ENCODE peak calls at places on chromosomes 3 and 15, in six cellular contexts. One of them, this sample, is unnamed.

GRCh38 chr15:74156678-74157411 is 16.7 kb upstream of the ISLR start:
- DNase-seq in prostate gland: no peak
- DNase-seq in cardiac muscle cell: peak; percentile 47
- DNase-seq in OCI-LY7: no peak
- DNase-seq in GM12864: no peak
- DNase-seq in GM23338: no peak
- DNase-seq in this sample: no peak

GRCh38 chr3:135012101-135012500 is 217.0 kb downstream of the EPHB1 start:
- DNase-seq in cardiac muscle cell: no peak
- DNase-seq in GM12864: no peak
- DNase-seq in GM23338: no peak
- DNase-seq in OCI-LY7: no peak
- DNase-seq in prostate gland: peak; percentile 10
- DNase-seq in this sample: no peak

GRCh38 chr3:37967252-37967881 is 23.2 kb upstream of the VILL start:
- DNase-seq in prostate gland: peak; percentile 50
- DNase-seq in GM12864: no peak
- DNase-seq in OCI-LY7: peak; percentile 75
- DNase-seq in GM23338: peak; percentile 93
- DNase-seq in cardiac muscle cell: peak; percentile 83
- DNase-seq in this sample: no peak

GRCh38 chr3:127002195-127003174 is 19.6 kb downstream of the PLXNA1 start:
- DNase-seq in GM23338: peak; percentile 95
- DNase-seq in prostate gland: peak; percentile 42
- DNase-seq in cardiac muscle cell: peak; percentile 96
- DNase-seq in GM12864: peak; percentile 27
- DNase-seq in OCI-LY7: peak; percentile 39
- DNase-seq in this sample: no peak

GRCh38 chr3:152961323-152961722 is 126.4 kb downstream of the P2RY1 start:
- DNase-seq in GM23338: peak; percentile 57
- DNase-seq in prostate gland: peak; percentile 54
- DNase-seq in GM12864: peak; percentile 12
- DNase-seq in cardiac muscle cell: peak; percentile 52
- DNase-seq in OCI-LY7: peak; percentile 1
- DNase-seq in this sample: peak; percentile 58

GRCh38 chr15:84734794-84735479 is 13.5 kb upstream of the ZNF592 start:
- DNase-seq in GM23338: peak; percentile 98
- DNase-seq in cardiac muscle cell: peak; percentile 48
- DNase-seq in prostate gland: peak; percentile 38
- DNase-seq in OCI-LY7: peak; percentile 95
- DNase-seq in GM12864: peak; percentile 87
- DNase-seq in this sample: no peak

GRCh38 chr3:24278526-24278925 is 216.1 kb downstream of the THRB start:
- DNase-seq in GM12864: no peak
- DNase-seq in OCI-LY7: no peak
- DNase-seq in GM23338: no peak
- DNase-seq in prostate gland: no peak
- DNase-seq in cardiac muscle cell: no peak
- DNase-seq in this sample: no peak

GRCh38 chr3:136753112-136753939 is 1.1 kb upstream of the STAG1 start:
- DNase-seq in cardiac muscle cell: no peak
- DNase-seq in GM12864: no peak
- DNase-seq in OCI-LY7: peak; percentile 40
- DNase-seq in prostate gland: no peak
- DNase-seq in GM23338: no peak
- DNase-seq in this sample: no peak

GRCh38 chr3:139312959-139313358 is 30.9 kb upstream of the MRPS22 start:
- DNase-seq in GM12864: no peak
- DNase-seq in cardiac muscle cell: peak; percentile 33
- DNase-seq in prostate gland: no peak
- DNase-seq in OCI-LY7: no peak
- DNase-seq in GM23338: no peak
- DNase-seq in this sample: no peak

GRCh38 chr15:90903733-90904536 is 833 bp downstream of the MAN2A2 start:
- DNase-seq in prostate gland: no peak
- DNase-seq in GM12864: no peak
- DNase-seq in cardiac muscle cell: no peak
- DNase-seq in OCI-LY7: no peak
- DNase-seq in GM23338: peak; percentile 79
- DNase-seq in this sample: peak; percentile 33

GRCh38 chr3:127456471-127457093 is 134.0 kb downstream of the TPRA1 start:
- DNase-seq in cardiac muscle cell: peak; percentile 63
- DNase-seq in OCI-LY7: no peak
- DNase-seq in prostate gland: peak; percentile 16
- DNase-seq in GM12864: no peak
- DNase-seq in GM23338: peak; percentile 16
- DNase-seq in this sample: no peak

GRCh38 chr3:105367063-105367405 is 325 bp downstream of the ALCAM start:
- DNase-seq in OCI-LY7: peak; percentile 33
- DNase-seq in GM23338: peak; percentile 23
- DNase-seq in prostate gland: peak; percentile 17
- DNase-seq in cardiac muscle cell: no peak
- DNase-seq in GM12864: no peak
- DNase-seq in this sample: no peak

GRCh38 chr3:141484701-141485287 is 2.0 kb upstream of the RASA2 start:
- DNase-seq in cardiac muscle cell: no peak
- DNase-seq in GM12864: no peak
- DNase-seq in OCI-LY7: no peak
- DNase-seq in GM23338: no peak
- DNase-seq in prostate gland: no peak
- DNase-seq in this sample: no peak

GRCh38 chr15:90151989-90152645 is 49.0 kb upstream of the SEMA4B start:
- DNase-seq in cardiac muscle cell: no peak
- DNase-seq in prostate gland: peak; percentile 70
- DNase-seq in OCI-LY7: no peak
- DNase-seq in GM23338: peak; percentile 85
- DNase-seq in GM12864: no peak
- DNase-seq in this sample: no peak

GRCh38 chr15:97479957-97480356 is 480.5 kb upstream of the ARRDC4 start:
- DNase-seq in GM12864: no peak
- DNase-seq in cardiac muscle cell: no peak
- DNase-seq in GM23338: no peak
- DNase-seq in OCI-LY7: no peak
- DNase-seq in prostate gland: no peak
- DNase-seq in this sample: no peak

GRCh38 chr3:152400912-152401311 is 132.2 kb downstream of the MBNL1 start:
- DNase-seq in GM12864: no peak
- DNase-seq in cardiac muscle cell: no peak
- DNase-seq in prostate gland: no peak
- DNase-seq in GM23338: no peak
- DNase-seq in OCI-LY7: no peak
- DNase-seq in this sample: no peak

GRCh38 chr3:98188553-98188952 is 22.1 kb downstream of the OR5H15 start:
- DNase-seq in prostate gland: no peak
- DNase-seq in cardiac muscle cell: no peak
- DNase-seq in GM23338: peak; percentile 75
- DNase-seq in GM12864: peak; percentile 18
- DNase-seq in OCI-LY7: peak; percentile 12
- DNase-seq in this sample: peak; percentile 23
- TF ChIP-seq CTCF in prostate gland: peak; percentile 22
- TF ChIP-seq CTCF in cardiac muscle cell: no peak
- TF ChIP-seq CTCF in GM23338: peak; percentile 60
- TF ChIP-seq CTCF in GM12864: peak; percentile 55
- TF ChIP-seq CTCF in OCI-LY7: peak; percentile 58
- TF ChIP-seq CTCF in this sample: peak; percentile 74

DNA sequence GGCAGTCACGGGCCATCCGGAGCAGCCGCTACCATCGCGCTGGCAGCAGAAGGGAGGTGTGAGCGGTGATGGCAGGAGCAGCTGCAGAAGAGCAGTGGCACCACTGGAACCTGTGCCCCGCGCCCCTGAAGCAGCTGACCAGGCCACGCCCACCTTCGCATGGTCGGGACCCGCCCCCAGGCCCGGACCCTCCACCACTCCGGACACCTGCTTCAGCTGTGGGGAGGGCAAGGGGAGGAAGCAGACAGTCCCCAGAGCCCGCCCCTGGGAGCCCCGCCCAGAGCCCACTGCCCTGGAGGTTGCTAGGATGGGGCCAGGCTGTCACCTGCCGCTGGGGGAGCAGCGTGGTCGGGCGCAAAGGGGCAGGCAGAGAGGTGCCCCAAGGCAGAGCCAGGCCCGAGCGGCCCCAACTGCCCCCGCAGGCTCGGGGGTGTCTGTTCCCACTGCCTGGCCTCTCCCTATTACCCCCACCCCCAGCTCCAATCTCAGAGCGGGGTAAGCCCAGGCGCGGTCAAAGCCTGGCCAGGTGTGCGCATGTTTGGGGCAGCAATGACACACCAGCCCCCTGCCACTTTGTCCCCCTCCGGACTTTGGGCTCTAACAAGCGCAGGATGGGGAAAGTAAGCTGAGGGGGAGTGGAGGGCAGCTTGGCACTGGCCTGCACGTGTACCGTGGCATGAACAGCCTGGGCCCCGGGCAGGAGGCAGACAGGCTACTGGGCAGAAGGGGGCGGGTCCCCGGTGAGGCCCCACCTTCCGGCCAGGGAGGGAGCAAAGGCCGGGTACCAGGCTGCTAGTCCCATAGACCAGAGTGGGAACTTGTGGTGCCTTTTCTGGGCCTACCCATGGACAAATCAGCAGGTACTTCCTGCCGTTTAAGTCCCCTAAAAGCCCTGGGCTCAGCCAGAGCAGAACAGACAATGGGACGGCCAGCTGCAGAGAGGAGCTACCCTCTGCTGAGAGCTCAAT is 8.7 kb downstream of the SPCS1 start:
- DNase-seq in prostate gland: no peak
- DNase-seq in GM23338: peak; percentile 95
- DNase-seq in GM12864: no peak
- DNase-seq in OCI-LY7: no peak
- DNase-seq in cardiac muscle cell: no peak
- DNase-seq in this sample: no peak
- H3K4me3 ChIP-seq in prostate gland: no peak overlapping the region
- H3K4me3 ChIP-seq in GM23338: peak overlapping the region; percentile 78
- H3K4me3 ChIP-seq in GM12864: no peak overlapping the region
- H3K4me3 ChIP-seq in OCI-LY7: no peak overlapping the region
- H3K4me3 ChIP-seq in cardiac muscle cell: peak overlapping the region; percentile 22
- H3K4me3 ChIP-seq in this sample: no peak overlapping the region

GRCh38 chr3:56557815-56558170 is 818 bp downstream of the CCDC66 start:
- DNase-seq in cardiac muscle cell: no peak
- DNase-seq in OCI-LY7: no peak
- DNase-seq in GM23338: no peak
- DNase-seq in prostate gland: no peak
- DNase-seq in GM12864: no peak
- DNase-seq in this sample: no peak
- TF ChIP-seq CTCF in cardiac muscle cell: no peak
- TF ChIP-seq CTCF in OCI-LY7: peak; percentile 18
- TF ChIP-seq CTCF in GM23338: no peak
- TF ChIP-seq CTCF in prostate gland: no peak
- TF ChIP-seq CTCF in GM12864: no peak
- TF ChIP-seq CTCF in this sample: no peak

DNA sequence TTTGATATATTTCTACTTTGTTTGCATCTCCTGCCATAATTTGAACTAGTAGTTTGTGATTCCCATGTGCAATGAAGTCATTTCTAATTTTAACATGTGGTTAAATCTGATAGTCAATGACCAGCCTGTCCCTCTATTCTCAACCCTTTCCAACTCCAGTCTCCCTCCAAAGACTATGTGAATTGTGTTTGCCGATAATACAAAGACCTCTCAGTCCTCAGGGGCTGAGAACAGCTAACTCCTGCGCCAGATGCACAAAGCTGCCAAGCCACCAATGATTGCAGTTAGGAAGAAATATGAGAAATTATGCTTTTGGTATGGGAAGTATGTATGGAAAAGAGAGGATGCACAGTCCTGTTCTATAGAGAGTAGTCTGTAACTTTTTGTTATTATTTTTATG is 54.0 kb downstream of the KCNH8 start:
- DNase-seq in prostate gland: no peak
- DNase-seq in GM12864: no peak
- DNase-seq in GM23338: no peak
- DNase-seq in cardiac muscle cell: no peak
- DNase-seq in OCI-LY7: no peak
- DNase-seq in this sample: no peak
- H3K4me3 ChIP-seq in prostate gland: no peak overlapping the region
- H3K4me3 ChIP-seq in GM12864: no peak overlapping the region
- H3K4me3 ChIP-seq in GM23338: no peak overlapping the region
- H3K4me3 ChIP-seq in cardiac muscle cell: no peak overlapping the region
- H3K4me3 ChIP-seq in OCI-LY7: no peak overlapping the region
- H3K4me3 ChIP-seq in this sample: no peak overlapping the region

GRCh38 chr3:183500349-183500748 is 55.2 kb downstream of the KLHL6 start:
- DNase-seq in prostate gland: no peak
- DNase-seq in GM12864: no peak
- DNase-seq in OCI-LY7: no peak
- DNase-seq in GM23338: no peak
- DNase-seq in cardiac muscle cell: no peak
- DNase-seq in this sample: no peak

GRCh38 chr3:183502237-183502636 is 53.3 kb downstream of the KLHL6 start:
- DNase-seq in cardiac muscle cell: no peak
- DNase-seq in OCI-LY7: no peak
- DNase-seq in prostate gland: no peak
- DNase-seq in GM23338: no peak
- DNase-seq in GM12864: no peak
- DNase-seq in this sample: no peak

GRCh38 chr3:183497313-183497712 is 58.2 kb downstream of the KLHL6 start:
- DNase-seq in OCI-LY7: no peak
- DNase-seq in prostate gland: no peak
- DNase-seq in GM12864: no peak
- DNase-seq in cardiac muscle cell: no peak
- DNase-seq in GM23338: peak; percentile 20
- DNase-seq in this sample: no peak

GRCh38 chr3:183500981-183501704 is 54.4 kb downstream of the KLHL6 start:
- DNase-seq in cardiac muscle cell: no peak
- DNase-seq in GM23338: no peak
- DNase-seq in prostate gland: no peak
- DNase-seq in OCI-LY7: no peak
- DNase-seq in GM12864: no peak
- DNase-seq in this sample: no peak

DNA sequence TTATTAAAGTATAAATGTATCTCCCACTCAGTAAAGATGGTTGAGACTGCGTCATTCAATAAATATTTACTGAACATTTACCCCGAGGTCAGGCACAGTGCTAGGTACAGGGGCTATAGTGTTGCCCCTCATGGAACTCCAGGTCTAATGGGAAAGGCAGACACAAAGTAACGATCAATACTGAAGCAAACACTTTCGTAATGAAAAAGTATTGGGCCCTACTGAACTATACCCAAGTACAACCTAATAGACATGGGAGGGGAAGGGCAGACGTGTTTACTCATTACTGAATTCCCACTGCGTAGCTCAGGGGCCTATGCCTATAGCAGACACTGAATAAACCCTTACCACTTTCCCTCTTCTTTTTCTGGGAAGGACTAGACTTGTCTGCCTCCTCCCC is 56.9 kb downstream of the KLHL6 start:
- DNase-seq in cardiac muscle cell: no peak
- DNase-seq in GM23338: no peak
- DNase-seq in prostate gland: no peak
- DNase-seq in GM12864: no peak
- DNase-seq in OCI-LY7: no peak
- DNase-seq in this sample: no peak
- TF ChIP-seq CTCF in cardiac muscle cell: no peak
- TF ChIP-seq CTCF in GM23338: no peak
- TF ChIP-seq CTCF in prostate gland: no peak
- TF ChIP-seq CTCF in GM12864: no peak
- TF ChIP-seq CTCF in OCI-LY7: no peak
- TF ChIP-seq CTCF in this sample: no peak

This sample was measured in LNCaP clone FGC.